ENCODE peak calls at places on chromosomes 2 and 18, in four cellular contexts. E, B, O and I are unnamed samples.

GRCh38 chr2:144438722-144439508 is 81.0 kb downstream of the ZEB2 start:
- DNase-seq in E (no peak), O (no peak), B (no peak), I (no peak)

GRCh38 chr2:209685963-209686362 is 85.7 kb upstream of the UNC80 start:
- DNase-seq in E (no peak), B (no peak), O (no peak), I (no peak)

GRCh38 chr2:85902496-85902895 is 13.7 kb upstream of the ST3GAL5 start:
- DNase-seq in O (no peak), E (no peak), B (no peak), I (peak; percentile 85)

GRCh38 chr2:218962859-218963492 is 3.5 kb downstream of the CDK5R2 start:
- DNase-seq in O (no peak), E (peak; percentile 72), B (peak; percentile 71), I (peak; percentile 73)

GRCh38 chr2:147099845-147100244 is 745.0 kb upstream of the ACVR2A start:
- DNase-seq in E (no peak), O (no peak), B (no peak), I (no peak)

GRCh38 chr2:183359867-183360266 is 235.6 kb downstream of the NUP35 start:
- DNase-seq in O (no peak), E (no peak), B (no peak), I (no peak)

GRCh38 chr2:159595410-159596046 is 20.8 kb downstream of the BAZ2B start:
- DNase-seq in O (no peak), B (no peak), E (no peak), I (peak; percentile 35)

GRCh38 chr2:206345606-206346005 is 71.1 kb downstream of the ZDBF2 start:
- DNase-seq in E (no peak), O (no peak), B (no peak), I (no peak)

GRCh38 chr2:207836526-207837133 is 66.9 kb upstream of the FZD5 start:
- DNase-seq in E (no peak), O (no peak), B (no peak), I (no peak)

GRCh38 chr2:49044680-49045079 is 109.6 kb downstream of the FSHR start:
- DNase-seq in O (no peak), B (no peak), E (no peak), I (no peak)

GRCh38 chr2:134405641-134406081 is 151.8 kb downstream of the MGAT5 start:
- DNase-seq in O (no peak), B (no peak), E (no peak), I (peak; percentile 40)

GRCh38 chr2:23312996-23313606 is 71.9 kb upstream of the KLHL29 start:
- DNase-seq in B (peak; percentile 74), E (peak; percentile 44), O (peak; percentile 5), I (no peak)

GRCh38 chr18:48621240-48621639 is 82.4 kb downstream of the CTIF start:
- DNase-seq in B (no peak), E (peak; percentile 39), O (no peak), I (peak; percentile 93)

GRCh38 chr2:200851398-200852248 is 12.8 kb downstream of the CLK1 start:
- DNase-seq in B (no peak), E (no peak), O (no peak), I (no peak)

GRCh38 chr2:189222440-189222839 is 42.9 kb upstream of the COL5A2 start:
- DNase-seq in E (no peak), O (no peak), B (no peak), I (no peak)

GRCh38 chr2:28721601-28722191 is 29.9 kb upstream of the PPP1CB start:
- DNase-seq in O (no peak), E (no peak), B (no peak), I (no peak)

GRCh38 chr2:238108423-238109201 is 8.5 kb downstream of the ESPNL start:
- DNase-seq in E (no peak), O (peak; percentile 43), B (no peak), I (no peak)

GRCh38 chr2:29923110-29923721 is 1.8 kb upstream of the ALK start:
- DNase-seq in O (no peak), B (peak; percentile 68), E (peak; percentile 77), I (peak; percentile 54)

GRCh38 chr18:62157843-62158242 is 29.0 kb downstream of the PIGN start:
- DNase-seq in B (no peak), E (no peak), O (no peak), I (no peak)

GRCh38 chr2:100571668-100572067 is 8.9 kb downstream of the PDCL3 start:
- DNase-seq in E (no peak), B (no peak), O (no peak), I (peak; percentile 11)

GRCh38 chr2:239145106-239145505 is 255.7 kb downstream of the HDAC4 start:
- DNase-seq in B (no peak), O (no peak), E (no peak), I (no peak)

GRCh38 chr2:159879061-159879604 is 81.1 kb upstream of the CD302 start:
- DNase-seq in B (no peak), E (no peak), O (peak; percentile 77), I (peak; percentile 70)

GRCh38 chr2:240435457-240435954 is at the start of gene GPC1:
- DNase-seq in O (no peak), B (peak; percentile 91), E (peak; percentile 73), I (peak; percentile 76)

GRCh38 chr18:51848702-51849101 is 491.3 kb upstream of the DCC start:
- DNase-seq in E (no peak), B (no peak), O (no peak), I (no peak)

GRCh38 chr18:78069784-78070664 is 820.4 kb downstream of the GALR1 start:
- DNase-seq in B (no peak), E (no peak), O (no peak), I (no peak)

GRCh38 chr18:3345452-3345851 is 83.5 kb downstream of the MYL12B start:
- DNase-seq in O (no peak), E (no peak), B (no peak), I (peak; percentile 36)
- TF ChIP-seq ELK1 in O (no peak), E (no peak), B (no peak), I (no peak)

DNA sequence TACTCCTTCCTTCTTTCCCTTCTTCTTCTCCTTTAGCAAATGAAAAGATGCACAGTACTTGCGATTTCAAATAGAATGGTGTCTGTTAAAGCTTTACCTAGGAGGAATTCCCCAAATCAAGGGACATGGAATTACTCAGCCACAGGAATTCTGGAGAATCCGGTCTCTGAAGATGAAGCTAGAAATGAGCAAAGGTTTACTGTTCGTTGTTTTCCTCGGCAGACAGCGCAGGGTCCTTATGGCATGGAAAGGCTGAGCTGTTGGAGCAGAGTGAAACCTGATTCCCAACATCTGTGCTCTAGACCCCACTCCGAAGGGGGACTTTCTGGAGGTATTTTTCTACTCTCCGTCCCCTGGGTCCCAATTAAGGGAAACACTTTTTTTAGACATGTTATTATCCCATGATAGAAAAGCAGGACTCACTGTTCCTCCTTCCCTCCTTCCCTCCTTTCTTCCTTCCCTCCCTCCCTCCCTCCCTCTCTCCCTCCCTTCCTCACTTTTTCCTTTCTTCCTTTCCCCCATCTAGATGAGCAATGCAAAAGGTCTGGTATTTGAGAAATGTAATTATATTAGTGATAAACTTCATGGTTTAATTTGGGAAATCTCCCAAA is 47.1 kb downstream of the CDCA7 start:
- DNase-seq in O (no peak), E (no peak), B (no peak), I (peak; percentile 8)
- H3K27ac ChIP-seq in O (no peak overlapping the region), E (peak overlapping the region; percentile 64), B (no peak overlapping the region), I (no peak overlapping the region)

DNA sequence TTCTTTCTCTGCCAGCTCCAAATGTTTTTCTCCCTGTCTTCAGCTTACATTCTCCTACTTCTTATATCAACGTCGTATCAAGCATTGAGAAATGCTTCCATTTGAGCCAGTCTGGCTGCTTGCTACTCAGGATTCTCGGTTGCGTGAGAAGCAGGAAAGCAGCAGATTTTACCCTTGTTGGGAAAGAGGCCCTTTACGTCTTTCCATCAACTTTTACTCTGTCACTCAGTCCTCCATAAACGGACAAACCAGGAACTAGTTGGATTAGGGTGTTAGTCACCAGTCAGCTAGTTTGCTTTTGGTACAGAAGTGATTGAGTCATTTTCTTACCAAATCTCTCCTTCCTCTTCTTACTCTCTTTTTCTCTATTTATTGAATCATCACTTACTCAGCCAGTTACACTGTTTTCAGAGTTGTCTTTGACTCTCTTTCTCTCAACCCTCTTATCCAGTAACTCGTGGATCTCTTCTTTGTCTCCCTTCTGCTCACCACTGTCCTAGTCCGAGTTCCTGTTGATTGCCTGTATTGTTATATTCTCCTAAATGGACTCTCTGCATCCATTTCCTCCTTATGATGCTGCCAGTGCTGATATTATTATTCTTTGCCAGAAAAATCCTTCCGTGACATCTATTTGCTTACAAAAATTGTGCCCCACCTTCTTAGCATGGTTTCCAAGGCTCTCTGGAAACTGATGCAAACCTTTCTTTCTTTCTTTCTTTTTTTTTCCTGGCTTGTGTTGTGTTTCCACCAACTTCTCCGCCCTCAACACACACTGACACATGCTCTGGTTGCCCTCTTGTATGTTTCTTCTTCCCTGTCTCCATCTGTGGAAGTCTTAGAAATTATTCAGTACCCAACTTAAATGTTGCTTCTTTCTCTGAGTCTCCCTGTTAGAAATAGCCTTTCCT is 61.5 kb downstream of the VRK2 start:
- DNase-seq in B (no peak), E (peak; percentile 38), O (no peak), I (peak; percentile 97)
- TF ChIP-seq ELK1 in B (no peak), E (no peak), O (no peak), I (no peak)

GRCh38 chr18:10050956-10051355 is 137.1 kb downstream of the VAPA start:
- DNase-seq in B (no peak), E (no peak), O (no peak), I (peak; percentile 40)
- H3K27ac ChIP-seq in B (no peak overlapping the region), E (no peak overlapping the region), O (no peak overlapping the region), I (peak overlapping the region; percentile 8)

GRCh38 chr18:54612237-54612636 is 21.2 kb downstream of the DYNAP start:
- DNase-seq in B (no peak), E (no peak), O (no peak), I (no peak)

GRCh38 chr18:54616220-54616848 is 25.3 kb downstream of the DYNAP start:
- DNase-seq in B (peak; percentile 7), O (no peak), E (no peak), I (no peak)

GRCh38 chr18:54611819-54612218 is 20.8 kb downstream of the DYNAP start:
- DNase-seq in E (no peak), O (no peak), B (no peak), I (no peak)

GRCh38 chr18:54608008-54608642 is 17.1 kb downstream of the DYNAP start:
- DNase-seq in B (no peak), E (no peak), O (no peak), I (peak; percentile 1)

DNA sequence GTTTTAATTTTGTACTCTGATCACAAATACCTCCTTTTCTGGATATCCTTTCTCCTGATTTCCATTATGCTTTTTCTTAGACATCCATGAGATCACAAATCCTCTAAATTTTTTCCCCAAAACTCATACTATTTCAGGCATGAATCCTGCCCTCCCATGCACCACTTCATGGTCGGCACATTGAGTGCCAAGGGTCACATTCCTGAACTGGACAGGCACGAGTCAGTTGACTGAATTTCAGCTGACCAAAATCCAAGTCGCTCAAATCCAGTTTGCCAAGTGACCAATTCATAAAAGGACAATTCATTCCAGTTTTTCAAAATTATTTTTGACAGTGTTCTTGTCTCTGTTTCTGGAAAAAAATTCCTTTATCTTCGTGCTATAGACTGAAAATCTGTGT is 22.1 kb downstream of the DYNAP start:
- DNase-seq in E (no peak), O (no peak), B (no peak), I (no peak)
- TF ChIP-seq ELK1 in E (no peak), O (no peak), B (no peak), I (no peak)